ENCODE peak calls at places on chromosome X, in eight cellular contexts. B is stomach, T is mammary epithelial cell, Z is IMR-90, C is testis, W is sigmoid colon, O is lower lobe of right lung, J is fibroblast of lung. P is an unnamed sample. For H3K36me3, the result is how much of the 10 kb centered on the place peaks cover.

GRCh38 chrX:148043456-148043855 is 62.3 kb downstream of the FMR1NB start:
- DNase-seq in J (peak), C (no peak), Z (peak), W (no peak), O (no peak), B (no peak), T (peak), P (no peak)

GRCh38 chrX:9211269-9211668 is 177.3 kb upstream of the FAM9B start:
- DNase-seq in W (no peak), Z (no peak), C (no peak), J (no peak), B (no peak), O (no peak), T (no peak), P (no peak)

GRCh38 chrX:37796805-37797204 is 16.9 kb downstream of the CYBB start:
- DNase-seq in T (no peak), J (peak), Z (no peak), B (no peak), O (peak), C (no peak), W (no peak), P (no peak)

GRCh38 chrX:27057883-27058282 is 405.3 kb downstream of the PPP4R3C start:
- DNase-seq in C (no peak), B (no peak), O (no peak), J (no peak), W (no peak), Z (no peak), T (no peak), P (no peak)

GRCh38 chrX:44025611-44026010 is 52.4 kb upstream of the NDP start:
- DNase-seq in J (peak), B (no peak), W (no peak), C (no peak), O (no peak), T (no peak), Z (peak), P (no peak)

GRCh38 chrX:118571829-118572228 is 76.2 kb downstream of the DOCK11 start:
- DNase-seq in C (no peak), O (peak), T (no peak), W (no peak), J (no peak), B (no peak), Z (no peak), P (no peak)

GRCh38 chrX:68183612-68184214 is 249.6 kb downstream of the OPHN1 start:
- DNase-seq in J (peak), C (no peak), W (no peak), B (no peak), O (no peak), T (no peak), Z (peak), P (no peak)

GRCh38 chrX:144259054-144259453 is 375.2 kb downstream of the UBE2NL start:
- DNase-seq in W (no peak), Z (no peak), J (no peak), T (no peak), O (no peak), B (no peak), C (no peak), P (no peak)

GRCh38 chrX:134718329-134719317 is 60.4 kb upstream of the PLAC1 start:
- DNase-seq in T (peak), O (peak), W (peak), Z (peak), J (peak), C (no peak), B (peak), P (no peak)

GRCh38 chrX:43315622-43316021 is 340.5 kb upstream of the MAOA start:
- DNase-seq in B (no peak), T (no peak), C (no peak), O (no peak), W (no peak), Z (no peak), J (no peak), P (no peak)

GRCh38 chrX:32673193-32673592 is 538.2 kb downstream of the DMD start:
- DNase-seq in J (no peak), T (no peak), B (no peak), O (no peak), C (no peak), Z (peak), W (no peak), P (no peak)

GRCh38 chrX:39476596-39476995 is 621.2 kb downstream of the BCOR start:
- DNase-seq in B (no peak), O (no peak), J (no peak), C (no peak), Z (no peak), W (no peak), T (no peak), P (no peak)

GRCh38 chrX:107677501-107677901 is 49.2 kb downstream of the PRPS1 start:
- DNase-seq in Z (no peak), O (no peak), W (no peak), J (peak), C (no peak), B (no peak), T (peak), P (no peak)

GRCh38 chrX:110992611-110993010 is 103.4 kb upstream of the PAK3 start:
- DNase-seq in Z (peak), C (peak), J (peak), B (peak), O (no peak), T (peak), W (no peak), P (peak)

GRCh38 chrX:45954026-45954425 is 591.2 kb downstream of the ZNF674 start:
- DNase-seq in W (no peak), C (no peak), J (peak), O (no peak), Z (no peak), T (no peak), B (no peak), P (no peak)

GRCh38 chrX:69066966-69067525 is 98.2 kb downstream of the PJA1 start:
- DNase-seq in B (peak), J (peak), C (no peak), W (peak), O (no peak), Z (peak), T (no peak), P (no peak)

GRCh38 chrX:16978193-16978984 is 31.9 kb downstream of the REPS2 start:
- DNase-seq in B (no peak), C (no peak), T (no peak), O (no peak), Z (no peak), J (no peak), W (no peak), P (no peak)

GRCh38 chrX:120755066-120755846 is 120.4 kb downstream of the CT47B1 start:
- DNase-seq in Z (no peak), W (no peak), J (no peak), B (no peak), O (no peak), T (no peak), C (no peak), P (no peak)

GRCh38 chrX:81489987-81490386 is 288.1 kb downstream of the SH3BGRL start:
- DNase-seq in W (no peak), J (no peak), T (no peak), B (no peak), Z (no peak), C (no peak), O (no peak), P (no peak)

GRCh38 chrX:135737361-135738071 is 24.1 kb downstream of the CT45A1 start:
- DNase-seq in J (no peak), C (no peak), Z (peak), W (no peak), T (no peak), B (no peak), O (no peak), P (no peak)

GRCh38 chrX:1386338-1387127 is 5.4 kb downstream of the SLC25A6 start:
- DNase-seq in O (peak), T (no peak), C (peak), Z (no peak), J (no peak), W (peak), B (peak), P (no peak)

GRCh38 chrX:8639949-8640348 is 92.0 kb downstream of the ANOS1 start:
- DNase-seq in T (no peak), W (no peak), Z (no peak), J (no peak), C (no peak), O (no peak), B (no peak), P (no peak)

GRCh38 chrX:107744868-107745267 is 30.7 kb downstream of the TSC22D3 start:
- DNase-seq in T (no peak), O (no peak), B (no peak), Z (no peak), J (no peak), W (no peak), C (no peak), P (no peak)

GRCh38 chrX:120514236-120514635 is 45.1 kb upstream of the LAMP2 start:
- DNase-seq in T (peak), O (no peak), J (peak), C (no peak), B (no peak), Z (peak), W (no peak), P (no peak)

GRCh38 chrX:276588-277171 is 4.5 kb upstream of the PLCXD1 start:
- DNase-seq in W (peak), O (peak), C (no peak), J (peak), Z (peak), B (peak), T (peak), P (peak)

GRCh38 chrX:74535633-74536141 is 78.7 kb downstream of the RLIM start:
- DNase-seq in T (peak), J (peak), W (peak), C (peak), O (peak), B (peak), Z (peak), P (peak)

GRCh38 chrX:139324756-139325155 is 205.8 kb upstream of the F9 start:
- DNase-seq in J (no peak), C (no peak), Z (no peak), T (no peak), W (no peak), B (no peak), O (no peak), P (no peak)

GRCh38 chrX:131235768-131236167 is 53.3 kb downstream of the IGSF1 start:
- DNase-seq in Z (no peak), B (no peak), C (no peak), T (no peak), O (no peak), J (no peak), W (no peak), P (no peak)

GRCh38 chrX:153688900-153689590 is 1.3 kb downstream of the SLC6A8 start:
- DNase-seq in W (peak), C (no peak), Z (peak), J (peak), O (no peak), B (peak), T (no peak), P (no peak)

GRCh38 chrX:68989456-68989855 is 160.6 kb downstream of the EFNB1 start:
- DNase-seq in W (no peak), C (no peak), O (no peak), J (no peak), Z (no peak), T (no peak), B (no peak), P (no peak)

GRCh38 chrX:44042124-44042523 is 68.9 kb upstream of the NDP start:
- DNase-seq in Z (peak), C (no peak), T (no peak), J (peak), B (no peak), O (no peak), W (no peak), P (no peak)

GRCh38 chrX:68995780-68996551 is 167.1 kb downstream of the EFNB1 start:
- DNase-seq in Z (peak), B (no peak), C (peak), T (peak), O (no peak), W (no peak), J (peak), P (peak)

GRCh38 chrX:113962338-113962737 is 621.5 kb upstream of the HTR2C start:
- DNase-seq in Z (no peak), W (no peak), T (no peak), J (no peak), C (no peak), O (no peak), B (no peak), P (no peak)
- H3K36me3 ChIP-seq in Z (under half), W (under half), T (under half), J (under half), C (under half), O (under half), B (under half), P (under half)

GRCh38 chrX:101022020-101022419 is 29.9 kb downstream of the TRMT2B start:
- DNase-seq in W (no peak), C (no peak), T (peak), O (no peak), B (no peak), J (no peak), Z (no peak), P (no peak)
- H3K36me3 ChIP-seq in W (half or more), C (under half), T (under half), O (half or more), B (half or more), J (under half), Z (under half), P (under half)

GRCh38 chrX:53379008-53379710 is 43.3 kb downstream of the SMC1A start:
- DNase-seq in T (no peak), B (no peak), W (no peak), C (no peak), J (no peak), O (no peak), Z (no peak), P (no peak)
- H3K36me3 ChIP-seq in T (under half), B (half or more), W (under half), C (under half), J (under half), O (half or more), Z (under half), P (under half)

DNA sequence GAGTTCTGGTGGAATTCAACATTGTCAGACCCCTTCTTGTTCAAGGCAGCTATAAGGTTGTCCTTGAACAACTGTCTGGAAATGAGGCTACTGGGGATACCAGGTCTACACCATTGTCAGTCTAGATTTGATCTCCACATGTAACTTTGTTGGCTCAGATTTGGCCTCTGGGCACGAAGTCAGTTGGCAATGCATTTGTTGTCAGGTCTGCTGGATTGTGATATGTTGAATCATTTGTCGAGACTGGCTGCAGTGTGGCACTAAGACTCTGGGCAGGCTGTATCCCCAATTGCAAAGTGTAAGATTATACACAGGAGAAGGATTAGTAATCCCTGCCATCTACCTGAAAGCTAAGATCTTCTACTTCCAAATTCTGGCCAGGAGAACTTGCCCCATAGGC is 26.5 kb downstream of the ZNF81 start:
- DNase-seq in W (no peak), C (peak), B (peak), J (no peak), T (no peak), O (no peak), Z (no peak), P (no peak)
- H3K36me3 ChIP-seq in W (under half), C (under half), B (under half), J (under half), T (under half), O (under half), Z (under half), P (under half)

DNA sequence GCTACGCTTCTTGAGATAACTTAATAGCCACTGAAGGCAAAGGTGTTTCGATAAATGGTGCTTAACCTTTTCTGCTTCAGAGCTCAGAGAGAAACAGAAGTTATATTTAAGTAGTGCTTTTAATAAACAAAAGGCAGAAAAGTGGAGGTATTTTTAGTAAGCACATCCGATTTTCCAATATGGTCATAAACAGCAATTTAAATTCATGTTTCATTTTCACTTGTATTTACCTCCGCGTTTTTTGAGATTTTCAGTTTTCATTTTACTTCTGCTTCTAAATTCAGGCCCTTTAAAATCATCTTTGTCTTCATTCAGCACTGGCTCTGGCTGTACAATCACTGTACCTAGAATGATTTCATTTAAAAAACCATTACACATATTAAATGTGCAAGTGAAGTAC is 92.4 kb downstream of the ATRX start:
- DNase-seq in Z (no peak), J (no peak), O (no peak), C (no peak), B (no peak), W (no peak), T (no peak), P (no peak)
- H3K36me3 ChIP-seq in Z (under half), J (under half), O (under half), C (under half), B (under half), W (under half), T (under half), P (under half)

DNA sequence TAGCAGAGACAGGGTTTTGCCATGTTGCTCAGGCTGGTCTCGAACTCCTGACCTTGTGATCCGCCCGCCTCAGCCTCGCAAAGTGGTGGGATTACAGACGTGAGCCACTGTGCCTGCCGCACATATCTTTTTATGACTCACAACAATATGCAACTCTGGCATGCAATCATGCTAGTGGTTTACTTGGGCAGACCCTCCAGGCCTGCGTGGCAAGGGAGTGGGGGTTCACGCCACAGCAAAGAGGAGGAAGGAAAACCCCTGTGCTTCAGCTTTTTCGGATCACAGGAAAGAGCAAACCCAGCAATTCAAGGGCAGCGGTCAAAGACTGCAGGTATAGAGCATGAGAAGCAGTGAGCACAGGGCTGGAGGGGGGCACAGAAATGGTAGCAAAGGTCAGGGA is 48.3 kb upstream of the CD99 start:
- DNase-seq in W (no peak), O (no peak), J (peak), C (no peak), B (no peak), Z (no peak), T (no peak), P (no peak)
- H3K36me3 ChIP-seq in W (under half), O (under half), J (under half), C (under half), B (under half), Z (under half), T (under half), P (under half)

GRCh38 chrX:13598877-13599276 is 29.5 kb downstream of the EGFL6 start:
- DNase-seq in Z (peak), C (no peak), J (no peak), W (no peak), T (peak), B (no peak), O (no peak), P (no peak)
- H3K36me3 ChIP-seq in Z (under half), C (under half), J (under half), W (under half), T (under half), B (under half), O (under half), P (under half)

DNA sequence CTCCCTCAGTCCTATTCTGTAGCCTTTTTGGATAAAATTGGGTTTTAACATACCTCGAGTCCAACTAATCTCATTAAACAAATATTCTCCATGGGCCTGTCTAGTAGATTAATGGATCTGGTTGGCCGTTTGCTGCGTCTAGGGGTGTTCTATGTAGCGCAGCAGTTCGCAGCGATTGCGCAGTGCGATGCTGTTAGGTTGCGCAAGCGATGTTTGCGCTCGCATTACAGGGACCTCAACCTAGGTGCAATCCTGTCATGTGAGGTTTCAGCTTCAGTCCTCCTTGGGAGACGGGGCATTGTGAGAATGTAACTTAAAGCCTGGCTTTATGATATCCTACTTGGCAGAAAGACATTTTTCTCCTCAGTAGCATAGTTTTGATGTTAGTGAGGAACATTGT is 14.0 kb downstream of the OGT start:
- DNase-seq in W (no peak), B (no peak), J (no peak), C (no peak), Z (no peak), T (no peak), O (no peak), P (no peak)
- H3K36me3 ChIP-seq in W (under half), B (half or more), J (under half), C (under half), Z (under half), T (under half), O (half or more), P (under half)